ENCODE peak calls at places on chromosomes 3 and 15, in seven cellular contexts. E, O, Q, G, T, I and V are unnamed samples. For H3K9me3, the result is how much of the 10 kb centered on the place peaks cover.

GRCh38 chr15:56205061-56205876 is 38.4 kb downstream of the RFX7 start:
- DNase-seq in E (no peak), O (no peak), Q (no peak), G (no peak), T (no peak), I (no peak), V (no peak)

GRCh38 chr3:192482391-192482790 is 244.9 kb downstream of the FGF12 start:
- DNase-seq in E (no peak), O (no peak), Q (no peak), G (no peak), T (no peak), I (no peak), V (no peak)

GRCh38 chr3:87696276-87697013 is 362.4 kb downstream of the CGGBP1 start:
- DNase-seq in E (no peak), O (no peak), Q (no peak), G (peak), T (no peak), I (no peak), V (no peak)

GRCh38 chr3:156400062-156400461 is 154.9 kb downstream of the SSR3 start:
- DNase-seq in E (no peak), O (no peak), Q (no peak), G (no peak), T (no peak), I (no peak), V (no peak)

GRCh38 chr15:68542771-68543544 is 35.8 kb upstream of the CORO2B start:
- DNase-seq in E (peak), O (no peak), Q (peak), G (no peak), T (peak), I (no peak), V (peak)

GRCh38 chr3:194749631-194750271 is 64.1 kb downstream of the FAM43A start:
- DNase-seq in E (no peak), O (no peak), Q (no peak), G (no peak), T (peak), I (no peak), V (no peak)

GRCh38 chr3:38270606-38271005 is 5.0 kb downstream of the SLC22A13 start:
- DNase-seq in E (no peak), O (no peak), Q (no peak), G (no peak), T (no peak), I (no peak), V (no peak)

GRCh38 chr3:169337541-169337940 is 326.0 kb downstream of the MECOM start:
- DNase-seq in E (no peak), O (no peak), Q (no peak), G (no peak), T (no peak), I (no peak), V (no peak)

GRCh38 chr3:137762674-137763593 is 1.2 kb upstream of the SOX14 start:
- DNase-seq in E (no peak), O (no peak), Q (no peak), G (no peak), T (no peak), I (no peak), V (peak)

GRCh38 chr3:120160050-120160449 is 65.8 kb upstream of the GSK3B start:
- DNase-seq in E (peak), O (peak), Q (peak), G (peak), T (peak), I (no peak), V (peak)

GRCh38 chr3:195407511-195408409 is 35.1 kb downstream of the ACAP2 start:
- DNase-seq in E (no peak), O (no peak), Q (no peak), G (no peak), T (no peak), I (no peak), V (no peak)

GRCh38 chr3:171950373-171950772 is 89.0 kb upstream of the FNDC3B start:
- DNase-seq in E (no peak), O (no peak), Q (no peak), G (no peak), T (no peak), I (no peak), V (peak)

GRCh38 chr3:20822251-20822650 is 636.2 kb upstream of the SGO1 start:
- DNase-seq in E (no peak), O (no peak), Q (no peak), G (no peak), T (no peak), I (no peak), V (no peak)
- H3K9me3 ChIP-seq in E (under half), O (under half), Q (under half), G (under half), T (under half), I (under half), V (under half)

DNA sequence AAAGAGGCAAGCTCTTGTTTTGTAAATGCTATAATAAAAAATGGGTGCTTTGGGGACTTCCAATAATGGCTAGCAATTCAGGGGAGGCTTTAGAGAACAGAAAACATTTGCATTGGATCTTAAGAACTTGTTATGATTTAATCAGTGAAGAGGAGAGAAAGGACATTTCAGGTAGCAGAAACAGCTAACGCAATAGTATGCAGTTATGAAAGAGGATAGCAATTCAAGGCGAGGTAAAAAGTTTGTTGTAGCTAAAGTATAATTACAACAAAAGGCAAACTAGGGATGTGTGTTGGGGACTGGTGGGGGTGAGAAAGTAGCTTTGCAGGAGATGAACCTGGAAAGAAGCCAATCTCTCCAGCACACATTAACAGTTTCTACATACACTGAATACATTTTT is 558.7 kb upstream of the SEMA6D start:
- DNase-seq in E (no peak), O (no peak), Q (no peak), G (no peak), T (no peak), I (no peak), V (no peak)
- H3K9me3 ChIP-seq in E (under half), O (under half), Q (under half), G (under half), T (under half), I (under half), V (under half)

GRCh38 chr3:30372837-30373236 is 233.6 kb upstream of the TGFBR2 start:
- DNase-seq in E (no peak), O (no peak), Q (no peak), G (no peak), T (no peak), I (no peak), V (no peak)

GRCh38 chr3:30368978-30369377 is 237.4 kb upstream of the TGFBR2 start:
- DNase-seq in E (no peak), O (no peak), Q (no peak), G (no peak), T (no peak), I (no peak), V (no peak)

DNA sequence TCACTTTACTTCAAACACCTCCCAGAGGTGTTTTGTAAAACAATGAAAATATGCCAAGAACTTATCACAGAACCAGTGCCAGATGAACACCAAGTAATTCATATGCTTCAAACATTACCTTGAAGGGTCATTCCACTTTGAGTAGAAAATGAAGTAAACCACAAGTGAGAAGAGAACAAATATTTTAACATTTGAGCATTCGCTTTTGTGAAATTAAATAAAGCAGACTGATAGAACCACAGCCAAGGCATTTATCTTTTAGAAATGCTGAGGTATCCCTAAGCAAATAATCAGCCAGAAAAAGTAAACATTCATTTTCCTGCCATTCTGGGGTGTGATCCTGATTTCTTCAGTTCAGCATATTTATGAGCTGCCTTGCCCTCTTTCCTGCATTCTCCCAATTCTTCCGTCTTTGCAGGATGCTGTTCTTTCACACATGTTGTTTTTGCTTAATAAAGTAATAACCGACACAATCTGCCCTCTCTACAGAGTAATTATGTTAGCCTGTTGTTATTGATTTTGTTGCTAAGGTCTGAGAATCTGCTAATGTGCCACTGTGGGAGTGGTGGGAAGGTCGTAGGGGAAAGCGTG is 235.6 kb upstream of the TGFBR2 start:
- DNase-seq in E (no peak), O (no peak), Q (no peak), G (peak), T (no peak), I (no peak), V (peak)
- H3K9me3 ChIP-seq in E (under half), O (under half), Q (under half), G (under half), T (under half), I (under half), V (under half)

DNA sequence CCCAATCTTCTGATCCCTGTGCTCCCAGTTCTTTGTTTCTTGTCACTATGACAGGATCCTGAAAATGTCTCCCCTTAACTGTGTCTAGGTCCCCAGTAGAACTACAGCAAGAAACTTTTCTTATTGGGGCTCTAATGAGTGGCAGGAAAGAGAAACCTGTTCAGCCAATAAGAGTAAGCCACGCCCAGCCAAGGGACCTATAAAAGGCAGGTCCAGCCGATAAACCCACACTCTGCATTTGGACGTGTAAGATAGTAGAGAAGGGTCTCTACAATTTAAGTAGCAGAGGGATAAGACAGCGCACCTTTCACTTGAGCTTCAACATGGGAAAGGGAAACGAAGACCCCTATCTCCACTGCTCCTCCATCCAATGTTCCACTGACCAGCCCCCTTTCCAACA is 149.9 kb downstream of the LMLN start:
- DNase-seq in E (no peak), O (no peak), Q (no peak), G (no peak), T (no peak), I (no peak), V (no peak)
- H3K9me3 ChIP-seq in E (under half), O (under half), Q (under half), G (under half), T (under half), I (under half), V (under half)

GRCh38 chr3:44499149-44499898 is 21.9 kb upstream of the ZNF445 start:
- DNase-seq in E (no peak), O (no peak), Q (no peak), G (no peak), T (no peak), I (no peak), V (no peak)
- H3K9me3 ChIP-seq in E (half or more), O (under half), Q (under half), G (half or more), T (under half), I (under half), V (under half)

GRCh38 chr15:46061002-46061401 is 426.2 kb downstream of the SQOR start:
- DNase-seq in E (no peak), O (no peak), Q (no peak), G (no peak), T (no peak), I (no peak), V (no peak)

DNA sequence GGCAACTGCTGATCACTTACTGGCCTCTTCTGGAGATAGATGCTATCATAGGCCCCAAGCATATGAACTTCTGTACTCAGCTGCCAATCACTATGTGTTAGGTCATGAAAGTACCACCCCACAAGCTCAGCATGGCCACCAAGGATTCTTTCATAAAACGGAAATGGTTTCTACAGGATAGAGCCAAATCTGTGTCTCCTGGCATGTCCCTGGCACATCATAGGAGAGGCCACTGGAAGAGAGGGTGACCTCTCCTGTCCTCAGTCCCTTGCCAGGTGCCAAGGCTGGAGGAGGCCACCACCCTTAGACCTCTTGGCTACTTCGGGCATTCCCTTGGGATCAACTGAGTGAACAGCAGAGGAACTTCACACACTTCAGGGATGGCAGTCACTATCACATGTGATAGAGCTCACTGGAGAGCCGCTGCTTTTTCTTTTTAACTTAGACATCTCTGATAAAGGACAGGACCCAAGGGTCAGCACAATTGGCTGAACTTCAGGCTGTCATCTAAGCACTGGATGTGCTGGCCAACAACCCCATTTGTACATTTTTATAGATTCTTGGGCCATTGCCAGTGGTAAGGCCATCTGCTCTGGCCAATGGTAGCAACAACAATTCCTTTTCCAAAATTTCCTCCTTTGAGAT is 425.2 kb downstream of the SQOR start:
- DNase-seq in E (no peak), O (no peak), Q (no peak), G (no peak), T (no peak), I (no peak), V (no peak)
- H3K9me3 ChIP-seq in E (under half), O (under half), Q (under half), G (under half), T (under half), I (under half), V (under half)

DNA sequence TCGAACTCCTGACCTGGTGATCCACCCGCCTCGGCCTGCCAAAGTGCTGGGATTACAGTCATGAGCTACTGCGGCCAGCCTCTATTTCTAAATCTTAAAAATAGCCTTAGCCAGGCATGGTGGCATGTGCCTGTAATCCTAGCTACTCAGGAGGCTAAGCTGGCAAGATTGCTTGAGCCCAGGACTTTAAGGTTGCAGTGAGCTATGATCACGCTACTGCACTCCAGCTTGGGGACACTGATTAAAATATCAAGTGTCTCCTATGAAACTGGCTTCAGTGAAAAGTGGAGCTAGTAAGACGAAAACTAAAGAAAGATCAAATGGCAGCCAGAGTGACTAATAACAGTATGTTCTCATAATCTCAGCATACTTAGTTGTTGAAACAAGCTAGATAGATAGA is 112.5 kb downstream of the STT3B start:
- DNase-seq in E (no peak), O (no peak), Q (no peak), G (no peak), T (no peak), I (no peak), V (no peak)
- H3K9me3 ChIP-seq in E (under half), O (under half), Q (under half), G (under half), T (under half), I (under half), V (under half)